ENCODE peak calls at places on chromosomes 13 and 19, in four cellular contexts. P is heart right ventricle; I is A673; X is CD8-positive, alpha-beta T cell. S is an unnamed sample.

GRCh38 chr19:31232871-31233270 is 116.4 kb downstream of the TSHZ3 start:
- DNase-seq in P (no peak), I (no peak), X (no peak), S (no peak)

GRCh38 chr13:102555914-102556553 is 40.8 kb upstream of the TPP2 start:
- DNase-seq in P (no peak), I (peak; percentile 84), X (no peak), S (no peak)

GRCh38 chr19:29662604-29663404 is 2.5 kb upstream of the PLEKHF1 start:
- DNase-seq in P (peak; percentile 62), I (no peak), X (no peak), S (peak; percentile 89)

GRCh38 chr19:16180611-16181010 is 4.6 kb upstream of the FAM32A start:
- DNase-seq in P (no peak), I (no peak), X (no peak), S (no peak)

GRCh38 chr19:15154002-15154612 is 46.7 kb downstream of the NOTCH3 start:
- DNase-seq in P (no peak), I (peak; percentile 73), X (no peak), S (no peak)

GRCh38 chr13:70703755-70704154 is 595.5 kb upstream of the KLHL1 start:
- DNase-seq in P (no peak), I (no peak), X (no peak), S (no peak)

GRCh38 chr19:36003284-36003683 is 5.3 kb downstream of the SYNE4 start:
- DNase-seq in P (no peak), I (no peak), X (no peak), S (no peak)

GRCh38 chr19:39297931-39298634 is 1.9 kb downstream of the IFNL1 start:
- DNase-seq in P (no peak), I (no peak), X (peak; percentile 81), S (no peak)

GRCh38 chr13:114112826-114113322 is 19.5 kb downstream of the RASA3 start:
- DNase-seq in P (no peak), I (no peak), X (no peak), S (peak; percentile 42)

GRCh38 chr13:58598241-58598640 is 966.7 kb downstream of the PCDH17 start:
- DNase-seq in P (no peak), I (no peak), X (no peak), S (no peak)

GRCh38 chr19:8655340-8655709 is 24.9 kb downstream of the NFILZ start:
- DNase-seq in P (no peak), I (no peak), X (peak; percentile 68), S (no peak)

GRCh38 chr13:50387124-50387581 is 371.9 kb downstream of the KCNRG start:
- DNase-seq in P (peak; percentile 65), I (peak; percentile 38), X (peak; percentile 52), S (peak; percentile 72)

DNA sequence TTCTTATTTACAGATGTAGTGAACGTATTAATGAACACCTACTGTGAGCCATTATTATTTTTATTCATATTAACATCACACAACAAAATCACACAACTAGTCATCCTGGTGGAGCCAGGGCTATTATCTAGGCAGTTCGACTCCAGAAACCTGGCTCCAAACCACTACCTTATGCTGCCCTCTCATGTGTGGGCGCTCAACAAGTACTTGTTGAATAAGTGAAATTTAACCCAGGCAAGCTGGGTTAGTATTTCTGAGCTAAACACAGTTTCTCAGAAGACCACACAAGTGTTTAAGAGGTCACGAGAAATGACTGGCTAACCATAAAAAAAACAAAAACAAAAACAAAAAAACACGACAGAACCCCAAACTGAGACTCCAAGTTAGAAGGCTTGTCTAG is 33.6 kb downstream of the MZT1 start:
- DNase-seq in P (no peak), I (no peak), X (no peak), S (no peak)
- H3K27ac ChIP-seq in P (no peak overlapping the region), I (no peak overlapping the region), X (no peak overlapping the region), S (no peak overlapping the region)

GRCh38 chr13:106197506-106197905 is 338.0 kb downstream of the EFNB2 start:
- DNase-seq in P (no peak), I (no peak), X (no peak), S (no peak)
- H3K27ac ChIP-seq in P (no peak overlapping the region), I (no peak overlapping the region), X (no peak overlapping the region), S (no peak overlapping the region)

DNA sequence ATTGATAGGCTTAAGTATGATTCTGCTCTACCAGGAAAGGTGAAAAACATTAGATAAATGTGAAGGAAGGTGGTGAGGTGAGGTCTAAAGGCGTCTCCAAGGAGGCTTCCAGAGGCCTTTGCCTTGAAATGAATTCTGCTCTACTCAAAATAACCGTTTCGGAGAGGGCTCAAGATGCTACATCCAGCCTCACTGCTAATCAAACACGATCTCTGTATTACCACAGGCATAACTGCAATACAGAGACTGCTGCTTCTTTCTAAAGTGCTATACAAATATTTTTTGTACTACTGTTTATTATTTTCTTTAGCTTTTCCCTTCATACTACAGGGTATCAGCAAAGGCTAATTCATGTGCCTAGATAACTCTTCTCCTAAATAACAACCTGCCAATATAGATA is 16.8 kb downstream of the MBNL2 start:
- DNase-seq in P (no peak), I (no peak), X (no peak), S (no peak)
- H3K27ac ChIP-seq in P (peak overlapping the region; percentile 65), I (no peak overlapping the region), X (no peak overlapping the region), S (peak overlapping the region; percentile 50)

GRCh38 chr13:98540476-98540875 is 36.4 kb downstream of the STK24 start:
- DNase-seq in P (no peak), I (no peak), X (no peak), S (no peak)
- H3K27ac ChIP-seq in P (no peak overlapping the region), I (no peak overlapping the region), X (no peak overlapping the region), S (no peak overlapping the region)

DNA sequence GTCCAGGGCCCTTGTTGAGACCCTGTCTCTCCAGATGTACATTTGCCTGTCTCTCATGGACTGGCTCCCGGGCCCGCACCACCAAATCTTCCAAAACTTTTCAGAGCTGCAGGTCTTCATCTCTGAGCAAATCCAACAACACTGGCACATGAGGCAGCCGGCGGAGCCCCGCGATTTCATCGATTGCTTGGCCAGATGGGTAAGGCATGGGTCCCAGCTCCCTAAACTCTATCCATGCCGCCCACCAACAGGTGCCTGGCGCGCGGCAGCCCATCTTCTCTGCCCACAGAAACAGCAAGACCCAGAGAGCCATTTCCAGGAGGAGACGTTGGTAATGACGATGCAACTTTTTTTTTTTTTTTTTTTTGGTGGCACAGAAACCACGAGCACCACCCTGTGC is 22.4 kb downstream of the CYP2F1 start:
- DNase-seq in P (no peak), I (no peak), X (no peak), S (no peak)
- H3K27ac ChIP-seq in P (no peak overlapping the region), I (no peak overlapping the region), X (no peak overlapping the region), S (no peak overlapping the region)

GRCh38 chr13:95226051-95226450 is 75.2 kb downstream of the ABCC4 start:
- DNase-seq in P (no peak), I (no peak), X (no peak), S (no peak)
- H3K27ac ChIP-seq in P (peak overlapping the region; percentile 77), I (no peak overlapping the region), X (no peak overlapping the region), S (no peak overlapping the region)

DNA sequence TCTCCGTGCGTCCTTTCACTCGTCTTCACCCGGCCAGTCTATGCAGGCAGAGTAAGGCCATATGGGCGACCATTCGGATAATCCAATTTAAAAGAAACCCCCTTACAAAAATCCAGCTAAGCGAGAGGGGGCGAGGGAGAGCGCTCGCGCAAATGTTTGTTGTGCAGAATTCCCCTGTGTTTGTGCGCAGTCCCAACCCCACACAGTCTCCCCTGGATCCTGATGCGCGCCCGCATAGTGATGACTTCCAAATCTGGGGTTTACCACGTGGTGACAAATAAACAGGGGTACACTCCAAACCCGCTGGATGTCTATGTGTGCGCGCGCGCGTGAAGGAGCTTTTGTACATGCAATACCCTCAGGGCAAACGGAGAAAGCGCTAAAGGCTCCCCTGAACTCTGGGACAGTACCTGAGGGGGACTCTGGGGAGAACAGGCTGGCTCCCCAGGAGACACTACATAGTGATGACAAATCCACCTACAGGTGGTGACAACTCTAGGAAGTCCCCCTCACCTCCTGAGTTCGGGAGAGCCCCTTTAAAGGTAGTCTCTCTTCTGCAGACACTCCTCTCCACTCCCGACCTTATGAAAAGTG is 8.5 kb downstream of the SOX21 start:
- DNase-seq in P (no peak), I (no peak), X (no peak), S (no peak)
- H3K27ac ChIP-seq in P (no peak overlapping the region), I (no peak overlapping the region), X (no peak overlapping the region), S (no peak overlapping the region)

S was measured in right atrium auricular region.